ENCODE peak calls at places on chromosomes 6 and 20, in five cellular contexts. E is BE2C, W is astrocyte of the spinal cord, X is GM06990, T is ovary. H is an unnamed sample.

GRCh38 chr6:153038378-153038777 is 35.9 kb upstream of the MTRF1L start:
- DNase-seq in E (no peak), W (peak), X (no peak), T (no peak), H (no peak)

GRCh38 chr6:8082954-8083858 is 19.0 kb upstream of the BLOC1S5 start:
- DNase-seq in E (no peak), W (peak), X (no peak), T (no peak), H (no peak)

GRCh38 chr6:56758120-56758519 is 115.4 kb upstream of the DST start:
- DNase-seq in E (no peak), W (no peak), X (no peak), T (no peak), H (no peak)

GRCh38 chr20:4088766-4089165 is 73.4 kb upstream of the RNF24 start:
- DNase-seq in E (no peak), W (no peak), X (no peak), T (no peak), H (no peak)

GRCh38 chr6:122020588-122021271 is 378.7 kb upstream of the HSF2 start:
- DNase-seq in E (no peak), W (no peak), X (no peak), T (no peak), H (no peak)

GRCh38 chr20:53575481-53576194 is 18.0 kb downstream of the ZNF217 start:
- DNase-seq in E (no peak), W (no peak), X (no peak), T (no peak), H (no peak)

GRCh38 chr20:16493486-16493885 is 79.8 kb downstream of the KIF16B start:
- DNase-seq in E (no peak), W (no peak), X (no peak), T (no peak), H (no peak)

GRCh38 chr20:44526129-44526528 is 4.3 kb upstream of the SERINC3 start:
- DNase-seq in E (no peak), W (peak), X (no peak), T (no peak), H (no peak)

GRCh38 chr6:9361749-9362148 is 926.4 kb upstream of the SLC35B3 start:
- DNase-seq in E (no peak), W (no peak), X (no peak), T (no peak), H (no peak)

GRCh38 chr20:49575551-49576060 is 7.7 kb upstream of the PTGIS start:
- DNase-seq in E (peak), W (no peak), X (no peak), T (peak), H (no peak)

GRCh38 chr6:156562019-156562418 is 215.2 kb upstream of the ARID1B start:
- DNase-seq in E (no peak), W (no peak), X (no peak), T (no peak), H (no peak)

GRCh38 chr6:14709900-14710299 is 536.0 kb upstream of the JARID2 start:
- DNase-seq in E (no peak), W (no peak), X (no peak), T (no peak), H (no peak)

GRCh38 chr6:5422321-5422915 is 161.1 kb downstream of the FARS2 start:
- DNase-seq in E (peak), W (peak), X (no peak), T (no peak), H (peak)

GRCh38 chr6:140661691-140662090 is 1287.2 kb upstream of the CITED2 start:
- DNase-seq in E (no peak), W (no peak), X (no peak), T (no peak), H (no peak)

GRCh38 chr6:31525932-31526591 is 2.7 kb upstream of the MCCD1 start:
- DNase-seq in E (no peak), W (peak), X (no peak), T (no peak), H (no peak)

GRCh38 chr20:37912874-37913273 is 9.9 kb downstream of the VSTM2L start:
- DNase-seq in E (no peak), W (no peak), X (no peak), T (no peak), H (no peak)

GRCh38 chr6:112144145-112144926 is 56.9 kb downstream of the FAM229B start:
- DNase-seq in E (peak), W (peak), X (no peak), T (no peak), H (no peak)

DNA sequence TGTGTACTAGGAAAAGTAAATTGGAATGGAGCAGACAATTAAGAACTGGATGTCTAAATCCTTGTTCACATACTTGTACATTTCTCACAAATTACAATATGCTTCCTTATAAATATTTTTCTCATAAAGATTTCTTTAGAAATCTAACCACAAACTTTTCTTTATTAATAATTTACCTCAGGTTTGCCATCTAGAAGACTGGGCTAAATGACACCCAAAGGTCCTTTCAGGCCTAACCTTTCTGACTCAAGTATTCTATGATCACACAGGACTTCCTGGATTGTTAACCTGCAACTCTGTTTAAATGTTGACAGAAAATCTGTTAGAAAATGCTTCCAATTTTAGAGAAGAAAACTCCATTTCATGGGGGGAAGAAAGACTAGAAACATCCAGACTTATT is 330.5 kb upstream of the MAP3K7 start:
- DNase-seq in E (no peak), W (no peak), X (no peak), T (no peak), H (no peak)
- TF ChIP-seq CTCF in E (no peak), W (no peak), X (no peak), T (no peak), H (no peak)

GRCh38 chr6:105094133-105094640 is 85.6 kb downstream of the POPDC3 start:
- DNase-seq in E (no peak), W (no peak), X (no peak), T (no peak), H (no peak)
- TF ChIP-seq CTCF in E (peak), W (no peak), X (no peak), T (no peak), H (no peak)

DNA sequence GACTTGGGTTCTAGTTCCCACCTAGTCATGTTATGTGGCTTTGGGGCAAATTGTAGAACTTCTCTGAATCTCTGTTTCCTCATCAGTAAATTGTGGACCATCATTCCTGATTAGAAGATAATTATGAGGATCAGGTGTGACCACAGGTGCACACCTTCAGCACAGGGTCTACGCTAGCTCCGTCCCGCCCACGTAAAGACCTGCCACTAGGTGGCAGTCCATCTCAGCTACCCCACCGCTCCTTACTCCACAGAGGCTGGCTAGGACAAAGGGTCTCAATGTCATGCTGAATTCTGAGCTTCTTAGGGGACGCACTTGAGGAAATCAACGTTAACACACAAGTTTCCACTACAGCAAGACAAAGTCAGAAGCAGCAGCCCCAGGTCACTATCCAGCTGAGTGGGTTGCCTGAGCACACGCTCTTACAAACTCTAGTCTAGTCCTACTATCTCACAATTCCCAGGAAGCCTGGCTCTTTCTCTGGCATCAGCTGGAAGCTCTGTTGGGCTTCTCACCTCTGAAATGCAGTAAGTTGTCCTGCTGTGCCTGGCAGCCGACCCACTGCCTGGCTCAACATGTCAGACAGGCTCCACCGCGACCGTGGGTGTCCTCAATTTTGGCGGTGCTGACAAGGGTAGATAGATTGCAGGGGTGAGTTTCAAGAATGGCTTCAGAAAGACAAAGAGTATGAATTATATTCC is 2.0 kb upstream of the PLCG1 start:
- DNase-seq in E (peak), W (no peak), X (no peak), T (no peak), H (peak)
- TF ChIP-seq CTCF in E (peak), W (peak), X (peak), T (no peak), H (peak)

GRCh38 chr6:3235969-3236368 is 8.5 kb upstream of the TUBB2B start:
- DNase-seq in E (no peak), W (no peak), X (peak), T (no peak), H (no peak)

GRCh38 chr6:3237761-3238662 is 10.6 kb upstream of the TUBB2B start:
- DNase-seq in E (no peak), W (no peak), X (no peak), T (no peak), H (no peak)

GRCh38 chr6:3240595-3240994 is 13.1 kb upstream of the TUBB2B start:
- DNase-seq in E (no peak), W (no peak), X (no peak), T (no peak), H (no peak)

GRCh38 chr6:3235486-3235885 is 8.0 kb upstream of the TUBB2B start:
- DNase-seq in E (no peak), W (no peak), X (peak), T (no peak), H (no peak)

DNA sequence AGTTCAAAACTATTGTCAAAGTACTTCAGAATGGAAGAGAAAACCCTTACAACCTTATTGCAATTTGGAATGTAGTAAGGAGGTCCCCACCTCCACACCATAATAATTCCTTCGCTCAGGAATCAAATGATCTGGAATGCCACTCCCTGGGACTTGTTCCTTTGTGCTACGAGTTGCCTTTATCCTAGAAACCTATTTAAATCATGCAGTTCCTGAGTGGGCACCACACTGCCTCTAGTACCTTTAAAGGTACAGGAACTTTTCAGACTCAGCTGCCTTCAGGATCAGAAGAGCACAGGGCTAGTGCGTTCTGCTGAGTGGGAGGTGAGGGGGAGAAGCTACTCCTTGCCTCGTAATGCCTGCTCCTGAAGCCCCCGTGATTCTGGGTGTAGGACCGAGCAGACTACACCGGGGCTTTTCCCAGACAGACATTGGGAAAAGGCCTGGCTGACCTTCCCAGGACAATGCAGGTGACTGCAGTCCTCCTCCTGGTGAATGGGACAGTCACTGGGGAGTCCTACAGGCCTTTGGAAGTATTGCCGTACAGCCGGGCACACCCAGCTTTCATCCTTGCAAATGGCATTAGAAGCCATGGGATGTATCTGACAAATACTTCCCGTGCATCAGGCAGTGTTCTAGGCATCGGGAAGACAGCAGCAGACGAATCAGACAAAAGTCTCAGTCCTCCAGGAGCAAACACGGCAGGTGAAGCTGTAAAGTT is 11.8 kb upstream of the TUBB2B start:
- DNase-seq in E (peak), W (no peak), X (no peak), T (no peak), H (no peak)
- TF ChIP-seq CTCF in E (peak), W (peak), X (no peak), T (no peak), H (peak)

DNA sequence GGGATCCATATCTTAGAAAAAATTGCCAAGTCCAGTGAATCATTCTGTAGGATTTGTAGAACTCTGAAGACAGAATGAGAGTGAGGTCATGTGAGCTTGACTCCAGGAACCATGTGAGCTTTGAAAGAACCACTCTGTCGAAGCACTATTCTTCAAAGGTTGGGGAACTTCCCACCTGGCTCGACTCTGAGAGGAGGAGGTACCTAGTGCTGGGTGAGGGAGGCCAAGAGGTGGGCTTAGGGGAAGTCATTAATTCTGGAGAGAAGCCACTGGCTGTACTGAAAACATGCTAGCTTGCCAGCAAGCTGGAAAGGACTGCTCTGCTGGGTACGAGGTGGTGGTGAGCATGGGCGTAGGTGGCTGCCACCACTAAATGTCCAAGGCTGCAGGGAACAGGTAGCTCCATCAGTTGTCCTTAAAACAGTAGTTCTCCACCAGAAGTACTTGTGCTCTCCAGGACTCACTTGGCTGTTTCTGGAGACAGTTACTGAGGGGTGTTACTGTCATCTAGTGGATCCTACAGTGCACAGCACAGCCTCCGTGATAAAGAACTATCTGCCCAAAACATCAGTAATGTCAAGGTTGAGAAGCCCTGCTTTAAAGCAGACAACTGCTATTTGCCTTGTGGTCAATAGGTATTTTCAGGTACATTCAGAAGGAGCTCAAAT is 34.7 kb upstream of the SYNJ2 start:
- DNase-seq in E (no peak), W (no peak), X (no peak), T (no peak), H (no peak)
- TF ChIP-seq CTCF in E (peak), W (peak), X (peak), T (peak), H (no peak)

DNA sequence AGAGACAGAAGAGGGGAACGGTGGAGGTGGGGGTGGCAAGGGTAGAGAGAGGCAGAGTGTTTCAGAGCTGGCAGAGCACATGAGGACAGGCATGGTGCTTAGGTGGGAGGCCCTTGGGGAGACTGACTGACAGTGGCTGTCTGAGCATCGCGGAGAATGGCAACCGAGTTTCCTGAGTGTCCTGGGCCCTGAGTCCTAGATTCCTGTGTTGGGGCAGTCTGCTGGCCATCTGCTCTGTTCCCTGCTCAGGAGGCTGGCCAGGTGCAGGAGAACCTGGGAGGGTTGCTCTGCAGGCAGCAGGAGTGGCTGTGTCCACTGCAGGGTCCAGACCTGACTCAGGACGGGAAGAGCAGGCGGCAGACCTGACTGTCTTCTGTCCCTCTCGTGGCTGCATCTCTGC is 248.9 kb downstream of the LRFN2 start:
- DNase-seq in E (no peak), W (no peak), X (no peak), T (no peak), H (no peak)
- TF ChIP-seq CTCF in E (no peak), W (no peak), X (no peak), T (no peak), H (no peak)

GRCh38 chr6:17812311-17812710 is 105.6 kb upstream of the NUP153 start:
- DNase-seq in E (no peak), W (no peak), X (no peak), T (no peak), H (no peak)

GRCh38 chr6:17820055-17820454 is 113.3 kb upstream of the NUP153 start:
- DNase-seq in E (no peak), W (no peak), X (no peak), T (no peak), H (no peak)

GRCh38 chr6:17813561-17813960 is 106.8 kb upstream of the NUP153 start:
- DNase-seq in E (no peak), W (no peak), X (no peak), T (no peak), H (no peak)

GRCh38 chr6:17816921-17817611 is 110.3 kb upstream of the NUP153 start:
- DNase-seq in E (no peak), W (peak), X (no peak), T (no peak), H (no peak)

DNA sequence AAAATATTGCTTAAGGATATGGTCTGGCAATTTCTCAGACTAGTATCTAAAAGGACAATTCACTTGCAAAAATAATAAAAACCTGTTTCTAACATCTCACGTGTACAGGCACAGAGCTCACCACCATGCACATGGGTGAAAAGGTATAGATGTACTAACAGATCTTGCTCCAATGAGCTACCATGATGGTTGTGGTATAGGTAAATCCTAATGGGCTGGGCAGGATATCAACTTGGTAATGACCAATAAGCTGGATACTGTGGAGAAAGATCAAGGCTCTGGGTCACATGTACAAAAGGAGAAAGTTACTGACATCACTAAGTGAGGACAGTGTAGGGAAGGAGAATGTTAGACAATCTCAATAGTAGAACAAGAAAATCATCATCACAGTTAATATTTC is 111.0 kb upstream of the NUP153 start:
- DNase-seq in E (no peak), W (no peak), X (no peak), T (no peak), H (no peak)
- TF ChIP-seq CTCF in E (no peak), W (no peak), X (no peak), T (no peak), H (no peak)

GRCh38 chr6:40733770-40734396 is 146.7 kb upstream of the LRFN2 start:
- DNase-seq in E (no peak), W (no peak), X (no peak), T (no peak), H (no peak)
- TF ChIP-seq CTCF in E (no peak), W (no peak), X (no peak), T (no peak), H (no peak)

GRCh38 chr6:78867370-78868040 is at the start of gene IRAK1BP1:
- DNase-seq in E (peak), W (peak), X (peak), T (peak), H (peak)
- TF ChIP-seq CTCF in E (peak), W (no peak), X (peak), T (no peak), H (no peak)

H was measured in endothelial cell.